ENCODE peak calls at places on chromosomes 6 and 20, in six cellular contexts. Z is epithelial cell of esophagus, Y is NCI-H774, Q is heart left ventricle, D is skeletal muscle cell, E is caudate nucleus. G is an unnamed sample.

GRCh38 chr20:45372646-45373352 is 5.3 kb downstream of the TP53TG5 start:
- DNase-seq in Z (peak; percentile 14), Y (no peak), Q (peak; percentile 40), D (no peak), E (peak; percentile 59), G (no peak)

GRCh38 chr20:32278199-32278643 is 770 bp downstream of the KIF3B start:
- DNase-seq in Z (peak; percentile 16), Y (no peak), Q (no peak), D (no peak), E (no peak), G (no peak)

GRCh38 chr6:156992396-156992795 is 215.2 kb downstream of the ARID1B start:
- DNase-seq in Z (no peak), Y (no peak), Q (peak; percentile 56), D (no peak), E (no peak), G (no peak)

GRCh38 chr6:150881911-150882481 is 16.5 kb downstream of the MTHFD1L start:
- DNase-seq in Z (peak; percentile 86), Y (peak; percentile 20), Q (peak; percentile 58), D (peak; percentile 88), E (no peak), G (peak; percentile 84)

GRCh38 chr6:8245736-8246135 is 143.4 kb upstream of the EEF1E1 start:
- DNase-seq in Z (no peak), Y (peak; percentile 11), Q (no peak), D (no peak), E (no peak), G (no peak)

GRCh38 chr6:152313542-152314482 is 323.4 kb downstream of the SYNE1 start:
- DNase-seq in Z (peak; percentile 65), Y (no peak), Q (no peak), D (no peak), E (no peak), G (peak; percentile 21)

GRCh38 chr6:170485159-170485558 is 67.9 kb downstream of the PSMB1 start:
- DNase-seq in Z (no peak), Y (no peak), Q (no peak), D (no peak), E (no peak), G (no peak)

GRCh38 chr6:44131880-44132279 is 4.5 kb downstream of the TMEM63B start:
- DNase-seq in Z (no peak), Y (no peak), Q (no peak), D (no peak), E (no peak), G (no peak)

GRCh38 chr6:108222504-108222903 is 38.3 kb downstream of the SNX3 start:
- DNase-seq in Z (no peak), Y (no peak), Q (no peak), D (no peak), E (no peak), G (no peak)

GRCh38 chr6:76876922-76877553 is 586.3 kb downstream of the HTR1B start:
- DNase-seq in Z (peak; percentile 65), Y (peak; percentile 90), Q (peak; percentile 19), D (no peak), E (no peak), G (peak; percentile 61)

GRCh38 chr20:19858972-19859371 is 100.9 kb downstream of the RIN2 start:
- DNase-seq in Z (peak; percentile 24), Y (no peak), Q (no peak), D (peak; percentile 37), E (no peak), G (no peak)

GRCh38 chr20:10466325-10466724 is 31.2 kb downstream of the SLX4IP start:
- DNase-seq in Z (no peak), Y (no peak), Q (peak; percentile 37), D (no peak), E (no peak), G (no peak)

GRCh38 chr6:127939442-127940066 is 38.7 kb upstream of the THEMIS start:
- DNase-seq in Z (peak; percentile 51), Y (no peak), Q (no peak), D (no peak), E (no peak), G (no peak)

GRCh38 chr6:11662323-11662722 is 116.3 kb downstream of the ADTRP start:
- DNase-seq in Z (no peak), Y (no peak), Q (no peak), D (no peak), E (no peak), G (no peak)

GRCh38 chr6:153947817-153948447 is 91.1 kb upstream of the OPRM1 start:
- DNase-seq in Z (peak; percentile 46), Y (peak; percentile 11), Q (peak; percentile 6), D (no peak), E (no peak), G (peak; percentile 14)

GRCh38 chr6:12957321-12958051 is 240.9 kb downstream of the PHACTR1 start:
- DNase-seq in Z (peak; percentile 47), Y (no peak), Q (peak; percentile 75), D (peak; percentile 22), E (peak; percentile 75), G (peak; percentile 35)

GRCh38 chr6:164105705-164106104 is 691.2 kb downstream of the QKI start:
- DNase-seq in Z (no peak), Y (no peak), Q (peak; percentile 35), D (no peak), E (no peak), G (no peak)

GRCh38 chr6:44012078-44012493 is 115.2 kb downstream of the MRPL14 start:
- DNase-seq in Z (peak; percentile 94), Y (no peak), Q (no peak), D (peak; percentile 99), E (no peak), G (peak; percentile 98)

GRCh38 chr20:9093203-9093962 is 24.5 kb downstream of the PLCB4 start:
- DNase-seq in Z (no peak), Y (no peak), Q (no peak), D (no peak), E (no peak), G (no peak)

GRCh38 chr6:56349196-56349595 is 101.8 kb upstream of the COL21A1 start:
- DNase-seq in Z (no peak), Y (no peak), Q (no peak), D (no peak), E (no peak), G (no peak)

GRCh38 chr6:71502210-71502609 is 213.6 kb downstream of the OGFRL1 start:
- DNase-seq in Z (no peak), Y (no peak), Q (no peak), D (no peak), E (no peak), G (no peak)

GRCh38 chr20:2599265-2600060 is 53.0 kb upstream of the NOP56 start:
- DNase-seq in Z (no peak), Y (no peak), Q (no peak), D (no peak), E (no peak), G (no peak)

GRCh38 chr20:58829531-58829941 is 21.2 kb downstream of the GNAS-AS1 start:
- DNase-seq in Z (peak; percentile 20), Y (no peak), Q (peak; percentile 60), D (no peak), E (no peak), G (no peak)

GRCh38 chr6:132364249-132364648 is 37.0 kb downstream of the MOXD1 start:
- DNase-seq in Z (peak; percentile 36), Y (no peak), Q (no peak), D (no peak), E (no peak), G (no peak)

GRCh38 chr6:153207041-153207440 is 76.0 kb upstream of the RGS17 start:
- DNase-seq in Z (no peak), Y (no peak), Q (no peak), D (no peak), E (no peak), G (no peak)

GRCh38 chr6:150183105-150183504 is 40.3 kb downstream of the PPP1R14C start:
- DNase-seq in Z (no peak), Y (no peak), Q (no peak), D (no peak), E (no peak), G (no peak)

GRCh38 chr6:165662671-165663282 is at the start of gene PDE10A:
- DNase-seq in Z (peak; percentile 12), Y (no peak), Q (peak; percentile 81), D (no peak), E (no peak), G (peak; percentile 3)

GRCh38 chr6:108953681-108954080 is 105.5 kb downstream of the ARMC2 start:
- DNase-seq in Z (no peak), Y (no peak), Q (no peak), D (no peak), E (no peak), G (no peak)

GRCh38 chr6:48186746-48187145 is 75.7 kb upstream of the PTCHD4 start:
- DNase-seq in Z (no peak), Y (no peak), Q (no peak), D (no peak), E (no peak), G (no peak)

GRCh38 chr20:53077373-53078205 is 105.4 kb downstream of the TSHZ2 start:
- DNase-seq in Z (peak; percentile 72), Y (peak; percentile 12), Q (no peak), D (no peak), E (no peak), G (peak; percentile 63)

GRCh38 chr20:31562241-31562640 is 42.8 kb upstream of the ID1 start:
- DNase-seq in Z (no peak), Y (no peak), Q (no peak), D (no peak), E (no peak), G (no peak)

GRCh38 chr6:43833996-43834390 is 64.0 kb downstream of the VEGFA start:
- DNase-seq in Z (no peak), Y (no peak), Q (no peak), D (no peak), E (no peak), G (no peak)

GRCh38 chr6:30615219-30615957 is 1.7 kb downstream of the PPP1R10 start:
- DNase-seq in Z (peak; percentile 67), Y (peak; percentile 41), Q (peak; percentile 38), D (peak; percentile 69), E (peak; percentile 11), G (peak; percentile 50)

GRCh38 chr20:58602124-58602523 is 49.0 kb upstream of the STX16 start:
- DNase-seq in Z (no peak), Y (no peak), Q (no peak), D (no peak), E (no peak), G (no peak)

GRCh38 chr6:99349620-99350141 is at the start of gene FAXC:
- DNase-seq in Z (peak; percentile 78), Y (peak; percentile 85), Q (no peak), D (no peak), E (no peak), G (peak; percentile 69)

GRCh38 chr20:62484478-62484877 is 8.7 kb upstream of the GATA5 start:
- DNase-seq in Z (no peak), Y (no peak), Q (no peak), D (no peak), E (no peak), G (no peak)

GRCh38 chr20:19784511-19785172 is 26.6 kb downstream of the RIN2 start:
- DNase-seq in Z (peak; percentile 91), Y (peak; percentile 61), Q (peak; percentile 76), D (peak; percentile 61), E (peak; percentile 66), G (peak; percentile 82)

GRCh38 chr6:35086282-35086632 is 54.9 kb downstream of the TCP11 start:
- DNase-seq in Z (no peak), Y (no peak), Q (no peak), D (no peak), E (no peak), G (no peak)

G was measured in mammary epithelial cell.